ENCODE peak calls at places on chromosome 14, in six cellular contexts. C is A549, Z is HepG2, V is K562, F is H1, R is endothelial cell of umbilical vein. T is an unnamed sample.

GRCh38 chr14:80770114-80770917 is 171.2 kb downstream of the CEP128 start:
- DNase-seq in R (peak), F (no peak), Z (no peak), C (no peak), V (no peak), T (no peak)

GRCh38 chr14:55699131-55700057 is 119.4 kb downstream of the KTN1 start:
- DNase-seq in Z (peak), R (peak), F (no peak), V (no peak), C (peak), T (no peak)

GRCh38 chr14:68779761-68780323 is 13.0 kb downstream of the ZFP36L1 start:
- DNase-seq in C (no peak), F (no peak), V (no peak), R (peak), Z (peak), T (no peak)

GRCh38 chr14:105879867-105880561 is 353.6 kb downstream of the TMEM121 start:
- DNase-seq in F (no peak), Z (no peak), C (no peak), V (no peak), R (no peak), T (peak)

GRCh38 chr14:55749201-55749812 is 169.3 kb downstream of the KTN1 start:
- DNase-seq in C (no peak), R (no peak), V (no peak), Z (no peak), F (no peak), T (no peak)

GRCh38 chr14:64209428-64210165 is 84.6 kb downstream of the ESR2 start:
- DNase-seq in R (no peak), V (no peak), F (no peak), C (no peak), Z (no peak), T (no peak)

GRCh38 chr14:88559852-88560251 is 3.0 kb upstream of the ZC3H14 start:
- DNase-seq in R (no peak), Z (peak), F (no peak), V (no peak), C (no peak), T (no peak)

GRCh38 chr14:68042002-68042401 is 222.4 kb downstream of the RAD51B start:
- DNase-seq in R (no peak), F (no peak), Z (no peak), V (no peak), C (no peak), T (no peak)

GRCh38 chr14:25537846-25538455 is 488.0 kb upstream of the STXBP6 start:
- DNase-seq in C (no peak), V (peak), R (no peak), Z (peak), F (peak), T (peak)

GRCh38 chr14:64730061-64730440 is 25.8 kb downstream of the PLEKHG3 start:
- DNase-seq in Z (no peak), C (no peak), F (no peak), V (no peak), R (no peak), T (no peak)

GRCh38 chr14:81437226-81437625 is 37.1 kb upstream of the STON2 start:
- DNase-seq in R (no peak), F (no peak), V (no peak), Z (no peak), C (no peak), T (no peak)

GRCh38 chr14:90019824-90020523 is 41.8 kb upstream of the KCNK13 start:
- DNase-seq in C (no peak), F (no peak), Z (no peak), V (no peak), R (no peak), T (no peak)

GRCh38 chr14:103296987-103297386 is 37.0 kb upstream of the EIF5 start:
- DNase-seq in V (no peak), R (no peak), F (no peak), C (no peak), Z (no peak), T (no peak)

GRCh38 chr14:30006695-30007094 is 79.0 kb upstream of the PRKD1 start:
- DNase-seq in R (no peak), F (no peak), C (no peak), V (no peak), Z (no peak), T (no peak)

GRCh38 chr14:80419769-80420168 is 208.5 kb upstream of the DIO2 start:
- DNase-seq in Z (no peak), C (no peak), F (no peak), V (no peak), R (no peak), T (no peak)

GRCh38 chr14:100666403-100666802 is 60.3 kb upstream of the DLK1 start:
- DNase-seq in C (no peak), R (no peak), V (no peak), F (no peak), Z (no peak), T (no peak)

GRCh38 chr14:36315159-36315853 is 5.1 kb downstream of the MBIP start:
- DNase-seq in Z (no peak), R (no peak), C (no peak), F (no peak), V (no peak), T (no peak)

GRCh38 chr14:23437142-23438129 is 2.0 kb upstream of the MYH7 start:
- DNase-seq in V (no peak), R (no peak), C (no peak), Z (no peak), F (peak), T (no peak)
- TF ChIP-seq JUN in V (no peak), R (no peak), C (no peak), Z (no peak), F (no peak), T (no peak)

DNA sequence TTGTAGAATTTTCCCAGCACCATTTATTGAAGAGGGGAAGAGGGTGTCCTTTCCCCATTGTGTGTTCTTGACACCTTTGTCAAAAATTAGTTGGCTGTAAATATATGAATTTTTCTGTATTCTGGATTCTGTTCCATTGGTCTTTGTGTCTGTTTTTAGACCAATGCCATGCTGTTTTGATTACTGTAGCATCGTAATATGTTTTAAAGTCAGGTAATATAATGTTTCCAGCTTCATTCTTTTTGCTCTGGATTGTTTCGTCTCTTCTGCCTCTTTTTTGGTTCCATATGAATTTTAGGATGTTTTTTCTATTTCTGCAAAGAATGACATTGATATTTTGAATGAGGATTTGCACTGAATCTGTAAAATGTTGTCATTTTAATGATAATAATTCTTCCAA is 331.9 kb upstream of the RGS6 start:
- DNase-seq in R (no peak), V (no peak), F (no peak), Z (no peak), C (no peak), T (no peak)
- TF ChIP-seq JUN in R (no peak), V (no peak), F (no peak), Z (no peak), C (no peak), T (no peak)

GRCh38 chr14:94768521-94769412 is 1.1 kb downstream of the GSC start:
- DNase-seq in V (no peak), Z (no peak), F (peak), C (no peak), R (no peak), T (peak)
- TF ChIP-seq JUN in V (no peak), Z (no peak), F (no peak), C (no peak), R (no peak), T (no peak)

GRCh38 chr14:69784942-69785341 is 12.1 kb downstream of the SLC10A1 start:
- DNase-seq in V (no peak), R (no peak), Z (no peak), C (no peak), F (peak), T (no peak)
- TF ChIP-seq JUN in V (no peak), R (no peak), Z (no peak), C (no peak), F (no peak), T (no peak)

GRCh38 chr14:75003250-75004027 is 718 bp downstream of the EIF2B2 start:
- DNase-seq in F (no peak), Z (no peak), C (no peak), V (peak), R (peak), T (no peak)
- TF ChIP-seq JUN in F (no peak), Z (no peak), C (no peak), V (no peak), R (no peak), T (no peak)